ENCODE peak calls at places on chromosomes 4 and X, in five cellular contexts. T is BE2C, B is AG04450, E is H9, Q is dorsolateral prefrontal cortex. M is an unnamed sample.

GRCh38 chr4:15995826-15996225 is 32.9 kb upstream of the FGFBP2 start:
- DNase-seq in Q (no peak), B (no peak), E (no peak), T (no peak), M (no peak)

GRCh38 chr4:113397114-113397701 is 347.8 kb downstream of the ANK2 start:
- DNase-seq in B (peak), E (no peak), Q (no peak), T (no peak), M (peak)

GRCh38 chr4:153465583-153465921 is 608 bp upstream of the TMEM131L start:
- DNase-seq in E (no peak), T (peak), Q (peak), B (no peak), M (no peak)

GRCh38 chr4:53322696-53323095 is 43.2 kb downstream of the SCFD2 start:
- DNase-seq in Q (no peak), E (no peak), B (no peak), T (no peak), M (no peak)

GRCh38 chr4:88907478-88907877 is 149.5 kb downstream of the FAM13A start:
- DNase-seq in E (no peak), T (no peak), Q (no peak), B (no peak), M (no peak)

GRCh38 chr4:144667500-144667899 is 21.5 kb downstream of the HHIP start:
- DNase-seq in Q (no peak), B (no peak), T (no peak), E (no peak), M (no peak)

GRCh38 chrX:120604359-120604782 is 470 bp downstream of the MCTS1 start:
- DNase-seq in E (no peak), T (peak), Q (no peak), B (no peak), M (no peak)

GRCh38 chr4:74675673-74676279 is 118.5 kb downstream of the BTC start:
- DNase-seq in B (peak), Q (no peak), T (peak), E (no peak), M (peak)

GRCh38 chr4:173538148-173538902 is 8.3 kb upstream of the HAND2 start:
- DNase-seq in B (no peak), T (peak), E (no peak), Q (no peak), M (no peak)

GRCh38 chrX:63918611-63919010 is 133.6 kb upstream of the ARHGEF9 start:
- DNase-seq in T (no peak), Q (no peak), E (no peak), B (no peak), M (no peak)

DNA sequence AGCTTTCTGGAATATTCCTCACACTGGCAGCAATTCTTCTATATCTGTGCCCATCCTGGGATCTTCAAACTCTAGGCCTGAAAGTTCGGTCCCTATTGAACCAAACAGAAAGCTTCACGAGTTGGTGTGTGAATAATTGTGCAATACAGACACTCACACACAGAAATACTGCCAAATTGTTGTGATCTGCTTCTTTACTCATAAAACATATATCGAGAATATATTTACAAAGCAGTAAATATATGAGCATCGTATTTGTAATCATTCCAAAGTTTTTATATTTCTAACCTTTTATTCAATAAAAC is 56.6 kb upstream of the BEX4 start:
- DNase-seq in B (no peak), T (no peak), Q (no peak), E (no peak), M (no peak)
- TF ChIP-seq CTCF in B (no peak), T (no peak), Q (no peak), E (no peak), M (no peak)

GRCh38 chrX:107628662-107629532 is 587 bp downstream of the PRPS1 start:
- DNase-seq in Q (no peak), T (peak), E (peak), B (no peak), M (no peak)

GRCh38 chrX:107630031-107630689 is 1.9 kb downstream of the PRPS1 start:
- DNase-seq in T (no peak), E (no peak), B (no peak), Q (no peak), M (no peak)

GRCh38 chrX:107627792-107628661 is at the start of gene PRPS1:
- DNase-seq in T (peak), Q (peak), B (peak), E (peak), M (peak)

GRCh38 chrX:107626916-107627315 is 1.4 kb upstream of the PRPS1 start:
- DNase-seq in T (no peak), E (no peak), B (no peak), Q (no peak), M (no peak)

DNA sequence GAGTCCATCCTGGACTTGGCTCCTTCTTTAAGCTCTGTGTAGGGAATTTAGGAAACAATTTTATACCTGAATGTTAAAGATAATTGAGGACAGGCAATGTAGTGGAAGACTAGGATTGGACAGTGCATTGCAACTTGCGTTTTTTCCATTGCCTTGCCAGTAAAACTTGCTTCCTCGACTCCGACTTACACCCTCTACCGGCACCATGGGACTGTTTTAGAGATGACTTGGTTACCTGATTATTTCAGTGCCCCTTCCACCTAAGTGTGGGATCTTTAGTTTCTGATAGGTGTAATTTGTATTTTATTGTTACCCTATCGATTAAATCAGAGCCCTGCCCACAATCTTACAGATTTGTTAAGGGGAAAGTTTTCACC is 1.2 kb downstream of the PRPS1 start:
- DNase-seq in T (peak), E (no peak), Q (no peak), B (no peak), M (no peak)
- TF ChIP-seq CTCF in T (peak), E (peak), Q (peak), B (peak), M (peak)

DNA sequence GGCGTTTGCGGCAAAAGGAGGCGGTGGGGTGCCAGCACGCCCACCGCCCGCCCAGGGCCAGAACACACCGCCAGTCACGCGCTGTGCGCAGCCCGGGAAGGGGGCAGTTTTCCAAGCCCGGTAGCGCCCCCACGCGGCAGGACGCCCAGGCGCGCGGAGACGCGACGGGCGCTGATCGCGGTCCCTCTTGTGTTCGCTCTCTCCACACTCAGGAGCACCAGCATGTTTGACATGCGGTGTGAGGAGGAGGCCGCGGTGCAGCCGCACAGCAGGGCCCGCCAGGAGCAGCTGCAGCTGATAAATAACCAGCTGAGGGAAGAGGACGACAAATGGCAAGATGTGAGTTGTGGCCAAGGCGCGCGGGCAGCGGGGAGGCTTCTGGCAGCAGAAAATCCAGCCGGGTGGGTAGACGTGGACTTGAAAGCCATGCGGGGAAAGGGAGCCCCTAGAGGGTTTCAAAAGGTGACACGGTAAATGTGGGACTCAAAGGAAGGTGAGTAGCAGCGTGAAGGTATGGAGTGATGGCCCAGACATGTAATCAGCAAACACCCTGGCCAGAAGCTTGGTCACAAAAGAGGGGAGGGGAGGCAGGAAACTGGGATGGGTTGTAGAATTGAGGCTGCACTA is 104.1 kb downstream of the PHOX2B start:
- DNase-seq in B (no peak), E (peak), T (peak), Q (peak), M (peak)
- TF ChIP-seq CTCF in B (peak), E (peak), T (peak), Q (peak), M (peak)

DNA sequence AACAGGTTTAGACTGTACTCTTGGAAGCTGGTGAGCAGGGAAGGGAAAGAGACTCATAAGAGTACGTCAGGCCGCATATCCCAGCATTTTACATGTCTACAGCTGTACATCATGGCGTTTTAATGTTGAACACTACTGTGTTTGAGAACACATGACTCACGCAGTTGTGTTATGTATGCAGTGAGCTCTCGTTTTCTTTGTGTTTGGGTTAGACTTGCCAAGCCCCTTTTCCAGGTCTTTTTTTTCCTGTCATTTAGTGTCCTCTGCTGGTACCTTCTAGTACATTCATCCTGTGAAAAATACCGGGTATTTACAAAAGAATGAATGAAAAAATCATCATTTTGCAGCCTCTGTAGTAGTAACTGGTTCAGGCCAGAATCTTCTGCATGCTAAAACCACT is 35.3 kb downstream of the SMS start:
- DNase-seq in Q (no peak), T (no peak), E (no peak), B (peak), M (peak)
- TF ChIP-seq CTCF in Q (peak), T (peak), E (peak), B (peak), M (peak)

DNA sequence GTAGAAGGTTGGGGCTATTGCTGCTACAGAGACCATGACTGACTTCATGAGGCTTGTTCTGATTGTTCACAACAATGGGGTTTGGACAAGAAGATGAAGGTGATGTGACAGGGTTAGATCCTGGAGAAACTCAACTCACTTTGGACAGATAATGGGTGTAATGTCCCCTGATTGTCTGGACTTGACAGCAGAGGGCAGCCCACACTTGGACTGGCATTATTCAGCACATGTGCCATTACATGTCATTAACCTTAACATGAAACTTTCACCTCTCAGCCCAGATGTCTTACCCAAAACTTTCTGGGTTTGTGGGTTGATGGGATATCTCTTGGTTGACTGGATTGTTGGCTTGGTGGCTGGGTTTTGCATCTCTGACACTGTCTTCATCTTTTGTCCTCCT is 101.5 kb downstream of the MXRA5 start:
- DNase-seq in T (no peak), E (no peak), Q (no peak), B (no peak), M (no peak)
- TF ChIP-seq CTCF in T (no peak), E (no peak), Q (no peak), B (no peak), M (no peak)

GRCh38 chrX:104307341-104307740 is 52.6 kb upstream of the ESX1 start:
- DNase-seq in Q (no peak), B (no peak), E (no peak), T (no peak), M (no peak)

GRCh38 chrX:104306180-104306579 is 51.4 kb upstream of the ESX1 start:
- DNase-seq in T (no peak), Q (no peak), E (no peak), B (no peak), M (no peak)

GRCh38 chrX:104309169-104309568 is 54.4 kb upstream of the ESX1 start:
- DNase-seq in E (peak), T (no peak), B (no peak), Q (no peak), M (no peak)

GRCh38 chrX:104310657-104311056 is 55.9 kb upstream of the ESX1 start:
- DNase-seq in B (no peak), Q (no peak), T (no peak), E (no peak), M (no peak)

DNA sequence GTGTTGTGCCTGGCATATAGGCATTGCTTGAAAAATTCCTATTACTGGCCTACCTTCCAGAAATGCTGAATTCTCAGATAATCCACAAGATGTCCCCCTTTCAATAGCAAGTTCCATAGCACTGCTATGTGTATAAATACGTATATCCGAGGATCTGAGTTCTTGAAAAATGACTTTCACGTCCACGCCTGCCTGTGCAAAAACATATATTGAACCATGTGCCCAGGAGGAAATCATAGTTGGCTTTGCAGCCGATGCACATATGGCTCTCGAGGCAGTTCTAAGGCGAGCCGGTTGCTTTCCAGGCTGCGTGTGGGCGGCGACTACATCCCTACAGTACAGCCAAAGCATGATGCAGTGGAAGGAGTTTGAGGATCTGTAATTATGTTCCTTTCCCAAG is 55.4 kb upstream of the ESX1 start:
- DNase-seq in E (no peak), T (no peak), B (no peak), Q (no peak), M (no peak)
- TF ChIP-seq CTCF in E (no peak), T (peak), B (peak), Q (peak), M (peak)

GRCh38 chrX:149871433-149871832 is 9.6 kb upstream of the MAGEA8 start:
- DNase-seq in B (no peak), T (no peak), Q (no peak), E (no peak), M (no peak)

GRCh38 chrX:149867488-149867887 is 13.5 kb upstream of the MAGEA8 start:
- DNase-seq in T (no peak), E (no peak), Q (no peak), B (no peak), M (no peak)

GRCh38 chrX:149877157-149877556 is 3.8 kb upstream of the MAGEA8 start:
- DNase-seq in B (no peak), E (no peak), T (no peak), Q (no peak), M (no peak)

GRCh38 chrX:149870840-149871239 is 10.1 kb upstream of the MAGEA8 start:
- DNase-seq in T (no peak), Q (no peak), B (no peak), E (no peak), M (no peak)

GRCh38 chrX:149871940-149872339 is 9.0 kb upstream of the MAGEA8 start:
- DNase-seq in Q (no peak), T (peak), E (peak), B (no peak), M (no peak)
- TF ChIP-seq CTCF in Q (no peak), T (peak), E (peak), B (peak), M (no peak)

DNA sequence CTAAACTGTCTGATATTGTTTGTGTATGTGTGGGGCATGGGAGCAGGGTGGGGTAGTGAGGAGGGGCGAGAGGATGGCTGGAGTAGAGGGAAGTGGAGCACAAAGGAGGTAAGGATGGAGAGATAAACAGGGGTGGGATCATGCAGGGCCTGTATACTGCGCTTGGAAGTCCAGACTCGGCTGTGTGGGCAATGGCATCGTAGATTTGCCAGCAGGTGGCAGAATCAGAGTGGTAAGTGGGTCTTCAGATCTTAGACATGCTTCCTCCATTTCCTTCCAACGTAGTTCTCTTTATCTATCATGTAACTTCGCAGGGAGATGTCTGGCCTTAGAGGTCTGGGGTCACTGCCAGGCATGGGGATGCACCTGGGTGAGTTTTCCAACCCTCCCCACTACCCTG is 155.5 kb downstream of the PDGFRA start:
- DNase-seq in T (no peak), E (no peak), Q (no peak), B (no peak), M (peak)
- TF ChIP-seq CTCF in T (peak), E (peak), Q (peak), B (peak), M (peak)

GRCh38 chrX:38879631-38880220 is 78.5 kb downstream of the MID1IP1 start:
- DNase-seq in E (no peak), Q (no peak), B (no peak), T (no peak), M (no peak)
- TF ChIP-seq CTCF in E (no peak), Q (no peak), B (no peak), T (no peak), M (no peak)

DNA sequence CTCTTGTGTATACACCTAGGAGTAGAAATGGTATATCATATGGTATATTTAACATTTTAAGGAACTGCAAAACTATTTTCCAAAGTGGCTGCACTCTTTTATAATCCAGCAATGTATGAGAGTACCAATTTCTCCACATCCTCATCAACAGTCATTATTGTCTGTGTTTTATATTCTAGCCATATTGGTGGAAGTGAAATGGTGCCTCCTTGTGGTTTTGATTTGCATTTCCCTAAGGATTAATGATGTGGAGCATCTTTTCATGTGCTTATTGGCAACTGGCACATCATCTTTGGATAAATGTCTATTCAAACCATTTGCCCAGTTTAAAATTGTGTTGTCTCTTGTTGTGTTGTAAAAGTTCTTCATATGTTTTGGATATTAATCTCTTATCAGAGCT is 9.6 kb downstream of the BMP15 start:
- DNase-seq in B (no peak), Q (no peak), E (no peak), T (no peak), M (peak)
- TF ChIP-seq CTCF in B (peak), Q (peak), E (peak), T (peak), M (peak)